ENCODE peak calls at places on chromosomes 4 and X, in seven cellular contexts. B, C, M, X, R, N and V are unnamed samples.

GRCh38 chr4:77347341-77347740 is 190.3 kb downstream of the CCNG2 start:
- DNase-seq in N (no peak), R (no peak), X (no peak), B (no peak), M (no peak), C (no peak), V (peak)

GRCh38 chr4:104129243-104129642 is 365.5 kb downstream of the CXXC4 start:
- DNase-seq in B (no peak), C (no peak), X (no peak), N (no peak), M (no peak), R (no peak), V (no peak)

GRCh38 chr4:86940176-86940575 is 5.4 kb downstream of the AFF1 start:
- DNase-seq in X (no peak), R (no peak), C (no peak), N (no peak), B (no peak), M (no peak), V (no peak)

GRCh38 chr4:163484906-163485305 is 9.6 kb upstream of the TMA16 start:
- DNase-seq in R (peak), N (peak), C (peak), B (peak), M (peak), X (no peak), V (peak)

GRCh38 chr4:139720806-139721205 is 55.2 kb downstream of the MGST2 start:
- DNase-seq in M (no peak), B (no peak), N (no peak), X (no peak), R (no peak), C (no peak), V (no peak)

GRCh38 chr4:139054791-139055376 is 39.3 kb downstream of the NOCT start:
- DNase-seq in N (no peak), C (peak), R (no peak), B (no peak), X (no peak), M (no peak), V (peak)

GRCh38 chr4:173346074-173346473 is 11.9 kb upstream of the HMGB2 start:
- DNase-seq in B (no peak), M (no peak), R (no peak), X (no peak), N (no peak), C (peak), V (peak)

GRCh38 chr4:122007016-122007415 is 55.2 kb upstream of the TRPC3 start:
- DNase-seq in N (no peak), X (no peak), R (no peak), B (no peak), C (no peak), M (no peak), V (no peak)

GRCh38 chrX:49884290-49884862 is 5.1 kb downstream of the USP27X start:
- DNase-seq in X (peak), C (peak), M (peak), B (peak), N (peak), R (peak), V (peak)

GRCh38 chr4:168150651-168151050 is 58.3 kb downstream of the ANXA10 start:
- DNase-seq in X (no peak), C (no peak), N (no peak), M (no peak), R (no peak), B (no peak), V (no peak)

GRCh38 chr4:164571593-164572385 is 182.1 kb upstream of the SMIM31 start:
- DNase-seq in R (no peak), B (no peak), M (no peak), C (peak), N (no peak), X (no peak), V (peak)

GRCh38 chr4:55553442-55553841 is 6.7 kb upstream of the CLOCK start:
- DNase-seq in M (no peak), X (peak), C (no peak), N (no peak), R (no peak), B (no peak), V (peak)

GRCh38 chrX:9961750-9962149 is 5.4 kb upstream of the CLDN34 start:
- DNase-seq in R (no peak), X (no peak), C (no peak), N (no peak), M (no peak), B (no peak), V (no peak)

GRCh38 chrX:87788976-87789375 is 271.4 kb downstream of the KLHL4 start:
- DNase-seq in N (no peak), R (no peak), B (no peak), C (no peak), M (no peak), X (no peak), V (no peak)

GRCh38 chrX:123803331-123803983 is 56.4 kb upstream of the XIAP start:
- DNase-seq in R (peak), M (no peak), X (no peak), C (peak), B (no peak), N (no peak), V (peak)

GRCh38 chr4:144169211-144169610 is 28.7 kb upstream of the GYPA start:
- DNase-seq in N (no peak), R (no peak), X (no peak), M (no peak), C (no peak), B (no peak), V (no peak)

GRCh38 chr4:109953556-109953955 is 40.9 kb downstream of the EGF start:
- DNase-seq in X (no peak), N (no peak), C (no peak), B (no peak), R (no peak), M (no peak), V (peak)

GRCh38 chr4:2250003-2250763 is 8.3 kb upstream of the HAUS3 start:
- DNase-seq in N (no peak), B (no peak), X (no peak), M (no peak), R (peak), C (no peak), V (no peak)

GRCh38 chr4:145278341-145279121 is 98.1 kb upstream of the OTUD4 start:
- DNase-seq in N (no peak), X (no peak), C (peak), R (no peak), M (no peak), B (no peak), V (peak)

GRCh38 chr4:7364979-7365378 is 69.8 kb downstream of the PSAPL1 start:
- DNase-seq in X (no peak), N (no peak), C (no peak), M (no peak), R (no peak), B (no peak), V (no peak)

GRCh38 chr4:8267077-8267476 is 2.5 kb upstream of the HTRA3 start:
- DNase-seq in B (no peak), X (no peak), R (peak), M (no peak), C (peak), N (peak), V (peak)

GRCh38 chr4:142551513-142552280 is 294.4 kb downstream of the INPP4B start:
- DNase-seq in X (no peak), B (no peak), C (no peak), N (no peak), R (no peak), M (no peak), V (no peak)

GRCh38 chr4:82044141-82044993 is 329.4 kb downstream of the HNRNPD start:
- DNase-seq in M (peak), X (peak), C (peak), B (no peak), R (peak), N (peak), V (peak)

GRCh38 chr4:148292596-148293175 is 149.5 kb downstream of the NR3C2 start:
- DNase-seq in M (no peak), B (no peak), X (no peak), C (no peak), N (no peak), R (no peak), V (peak)

GRCh38 chr4:93312299-93312698 is 516.3 kb upstream of the ATOH1 start:
- DNase-seq in C (no peak), R (no peak), B (no peak), M (no peak), N (no peak), X (no peak), V (no peak)

GRCh38 chr4:146637853-146638800 is 566 bp upstream of the POU4F2 start:
- DNase-seq in B (no peak), X (no peak), R (no peak), M (no peak), N (peak), C (no peak), V (no peak)

GRCh38 chr4:38510201-38510600 is 153.8 kb upstream of the KLF3 start:
- DNase-seq in R (no peak), M (no peak), N (no peak), B (no peak), C (no peak), X (no peak), V (no peak)